ENCODE peak calls at places on chromosomes 2 and 18, in four cellular contexts. K, Z, M and H are unnamed samples.

GRCh38 chr2:169237939-169238338 is 124.4 kb downstream of the LRP2 start:
- DNase-seq in K (no peak), M (no peak), Z (no peak), H (no peak)

GRCh38 chr2:160836755-160837154 is 323.5 kb upstream of the TANK start:
- DNase-seq in K (no peak), M (no peak), Z (no peak), H (no peak)

GRCh38 chr2:479031-479430 is 191.1 kb upstream of the ALKAL2 start:
- DNase-seq in M (no peak), Z (no peak), K (no peak), H (no peak)

GRCh38 chr18:58385472-58385871 is 243.4 kb downstream of the ALPK2 start:
- DNase-seq in M (no peak), Z (no peak), K (no peak), H (no peak)

GRCh38 chr2:217849154-217849553 is 153.6 kb downstream of the TNS1 start:
- DNase-seq in Z (no peak), K (no peak), M (no peak), H (no peak)

GRCh38 chr2:23926289-23926749 is 604 bp downstream of the ATAD2B start:
- DNase-seq in M (no peak), K (peak), Z (no peak), H (peak)

GRCh38 chr18:10020176-10020575 is 106.4 kb downstream of the VAPA start:
- DNase-seq in M (no peak), Z (no peak), K (no peak), H (no peak)

GRCh38 chr2:138395565-138396306 is 105.8 kb upstream of the SPOPL start:
- DNase-seq in M (no peak), Z (no peak), K (no peak), H (no peak)

GRCh38 chr2:52343867-52344266 is 1311.9 kb upstream of the NRXN1 start:
- DNase-seq in K (no peak), M (no peak), Z (no peak), H (no peak)

GRCh38 chr2:109633284-109633961 is 19.3 kb downstream of the SOWAHC start:
- DNase-seq in K (no peak), Z (no peak), M (no peak), H (no peak)

GRCh38 chr2:96202152-96202856 is 6.3 kb downstream of the STARD7 start:
- DNase-seq in M (no peak), K (no peak), Z (no peak), H (no peak)

GRCh38 chr2:134347756-134348155 is 93.9 kb downstream of the MGAT5 start:
- DNase-seq in M (no peak), K (no peak), Z (no peak), H (peak)

GRCh38 chr2:235756491-235756890 is 262.6 kb downstream of the AGAP1 start:
- DNase-seq in Z (no peak), M (no peak), K (no peak), H (no peak)

GRCh38 chr2:152825834-152826233 is 107.4 kb downstream of the ARL6IP6 start:
- DNase-seq in K (no peak), M (no peak), Z (no peak), H (no peak)

GRCh38 chr18:11308499-11308898 is 159.1 kb upstream of the PIEZO2 start:
- DNase-seq in K (no peak), Z (no peak), M (no peak), H (no peak)

GRCh38 chr18:75128911-75129716 is 79.8 kb downstream of the PTGR3 start:
- DNase-seq in K (no peak), M (no peak), Z (no peak), H (no peak)

GRCh38 chr2:40279001-40279400 is 172.9 kb downstream of the SLC8A1 start:
- DNase-seq in M (no peak), K (no peak), Z (no peak), H (no peak)

GRCh38 chr2:152134488-152135280 is 35.8 kb upstream of the CACNB4 start:
- DNase-seq in Z (peak), M (peak), K (peak), H (no peak)

GRCh38 chr2:159119652-159120257 is 151.3 kb downstream of the TANC1 start:
- DNase-seq in Z (no peak), M (no peak), K (peak), H (no peak)

GRCh38 chr18:8750954-8751415 is 45.6 kb downstream of the MTCL1 start:
- DNase-seq in K (no peak), M (no peak), Z (no peak), H (no peak)

GRCh38 chr2:189247276-189247675 is 67.7 kb upstream of the COL5A2 start:
- DNase-seq in K (no peak), M (no peak), Z (no peak), H (no peak)

GRCh38 chr18:27921904-27922541 is 254.9 kb downstream of the CDH2 start:
- DNase-seq in K (no peak), M (no peak), Z (peak), H (peak)

GRCh38 chr2:240850026-240850425 is 18.6 kb upstream of the AGXT start:
- DNase-seq in K (no peak), M (no peak), Z (no peak), H (no peak)

GRCh38 chr2:15223887-15224286 is 337.2 kb downstream of the NBAS start:
- DNase-seq in Z (no peak), M (no peak), K (no peak), H (no peak)

GRCh38 chr2:217076651-217077232 is 216.9 kb upstream of the TNP1 start:
- DNase-seq in K (no peak), M (no peak), Z (no peak), H (no peak)

GRCh38 chr2:152441961-152442360 is 107.0 kb downstream of the FMNL2 start:
- DNase-seq in M (no peak), K (no peak), Z (no peak), H (no peak)

GRCh38 chr18:55427951-55428350 is 160.0 kb downstream of the TCF4 start:
- DNase-seq in K (no peak), Z (no peak), M (no peak), H (no peak)

GRCh38 chr2:30798536-30798991 is 8.7 kb downstream of the CAPN13 start:
- DNase-seq in M (no peak), K (no peak), Z (no peak), H (no peak)

GRCh38 chr18:79458131-79458838 is 62.6 kb downstream of the NFATC1 start:
- DNase-seq in Z (peak), K (no peak), M (no peak), H (no peak)

GRCh38 chr18:48330016-48330991 is 78.9 kb downstream of the ZBTB7C start:
- DNase-seq in M (no peak), Z (no peak), K (no peak), H (no peak)

GRCh38 chr2:156918410-156918809 is 339.1 kb upstream of the GALNT5 start:
- DNase-seq in M (no peak), Z (no peak), K (no peak), H (no peak)

GRCh38 chr2:45826889-45827635 is 175.6 kb downstream of the PRKCE start:
- DNase-seq in K (no peak), M (no peak), Z (no peak), H (no peak)

GRCh38 chr2:36466135-36466534 is 110.6 kb downstream of the CRIM1 start:
- DNase-seq in M (no peak), Z (no peak), K (no peak), H (no peak)

GRCh38 chr2:136019304-136019703 is 33.9 kb upstream of the DARS1 start:
- DNase-seq in Z (no peak), M (peak), K (no peak), H (no peak)

GRCh38 chr2:64767670-64768425 is 114.1 kb upstream of the SERTAD2 start:
- DNase-seq in K (peak), Z (peak), M (no peak), H (peak)

GRCh38 chr2:216690451-216691209 is 4.7 kb downstream of the IGFBP5 start:
- DNase-seq in K (no peak), M (no peak), Z (no peak), H (no peak)

GRCh38 chr18:27500531-27500930 is 315.4 kb upstream of the CHST9 start:
- DNase-seq in Z (no peak), K (no peak), M (no peak), H (no peak)

GRCh38 chr2:113218283-113219091 is 44.7 kb downstream of the PSD4 start:
- DNase-seq in K (no peak), M (no peak), Z (peak), H (no peak)
- TF ChIP-seq SP1 in K (no peak), M (no peak), Z (peak), H (no peak)

DNA sequence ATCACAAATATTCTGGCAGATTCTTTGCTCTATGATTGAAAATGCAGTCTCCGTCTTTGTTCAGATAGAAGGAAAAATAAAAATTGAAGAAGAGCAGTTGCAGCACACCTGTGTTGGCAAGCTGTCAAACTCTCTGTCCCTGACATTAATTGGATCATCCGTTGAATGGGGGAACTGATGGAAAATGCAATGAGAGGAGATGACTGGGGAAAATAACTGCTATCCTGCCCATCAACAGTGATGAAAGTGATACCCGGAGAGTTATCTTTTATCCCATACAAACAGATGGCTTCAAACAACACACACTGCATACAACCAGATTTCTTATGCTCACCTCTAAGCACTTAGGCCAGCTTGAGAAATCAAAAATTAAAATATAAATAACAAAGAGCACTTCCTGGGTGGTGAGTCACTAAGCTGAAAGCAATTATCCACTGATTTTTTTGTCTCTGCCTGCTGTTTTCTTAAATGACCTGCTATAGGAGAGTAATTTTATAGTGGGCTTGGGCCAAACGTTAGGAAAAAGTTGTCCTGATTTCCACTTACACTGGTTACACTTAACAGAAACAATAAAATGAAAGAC is 237.6 kb upstream of the RGPD4 start:
- DNase-seq in M (no peak), Z (no peak), K (no peak), H (no peak)
- TF ChIP-seq BHLHE40 in M (no peak), Z (no peak), K (no peak), H (no peak)

DNA sequence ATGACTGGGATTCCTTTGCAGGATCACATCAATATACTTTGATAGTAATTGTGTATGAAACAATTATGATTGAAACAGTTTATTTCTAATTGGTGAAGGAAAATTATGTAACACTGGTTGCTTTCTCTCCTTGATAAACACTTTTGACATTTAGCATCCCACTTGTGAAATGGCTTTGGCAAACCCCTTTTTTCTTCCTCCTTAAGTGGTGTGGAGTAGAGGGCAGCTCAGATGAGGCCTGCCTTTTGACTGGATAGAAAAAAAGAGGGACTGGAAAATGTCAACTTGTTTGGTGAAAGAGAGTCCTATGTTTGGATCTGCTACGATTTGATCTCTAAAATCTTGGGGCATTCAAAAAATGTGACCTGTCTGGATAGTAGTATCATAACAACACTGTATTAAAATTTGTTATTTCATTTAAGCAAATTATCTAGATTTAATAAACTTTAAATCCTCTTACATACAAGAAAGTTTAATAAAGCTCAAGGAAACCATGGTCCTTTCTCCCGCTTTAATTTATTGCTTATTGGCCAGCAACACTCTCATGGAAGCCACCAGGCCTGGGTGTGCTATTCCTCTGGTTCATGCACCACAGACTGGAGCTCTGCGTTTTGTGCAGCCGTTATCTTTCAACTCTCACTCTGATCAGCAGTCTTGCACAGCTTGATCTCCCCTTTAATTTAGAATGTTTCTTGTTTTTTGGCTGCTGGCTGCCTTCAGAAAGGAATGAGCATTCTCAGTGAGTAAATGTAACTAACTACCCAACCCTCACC is 318.5 kb downstream of the MEIS1 start:
- DNase-seq in K (no peak), M (no peak), Z (no peak), H (no peak)
- TF ChIP-seq SP1 in K (no peak), M (no peak), Z (no peak), H (no peak)

DNA sequence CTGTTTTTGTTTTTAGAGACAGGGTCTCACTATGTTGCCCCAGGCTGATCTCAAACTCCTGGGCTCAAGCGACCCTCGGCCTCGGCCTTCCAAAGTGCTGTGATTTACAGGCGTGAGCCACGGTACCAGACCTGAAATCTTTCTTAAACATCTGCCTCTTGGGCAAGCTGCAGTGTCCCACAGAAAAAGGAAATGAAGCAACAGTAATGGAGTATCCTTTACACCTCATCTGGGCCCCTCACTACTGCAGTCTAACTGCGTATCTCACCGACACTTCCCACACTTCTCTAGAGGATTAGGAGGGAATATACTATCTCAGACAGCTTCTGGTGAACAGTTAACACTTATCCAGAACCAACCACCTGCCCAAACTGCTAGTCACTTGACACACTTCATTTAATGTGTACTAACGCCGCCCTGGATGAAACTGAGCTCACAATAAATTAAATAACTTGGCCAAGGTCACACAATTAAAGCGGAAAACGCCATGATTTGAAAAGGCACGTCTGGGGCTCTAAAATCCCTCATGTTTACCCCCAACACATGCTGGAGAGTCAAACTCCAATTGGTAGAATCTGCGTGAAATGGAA is 1.0 kb downstream of the COX7A2L start:
- DNase-seq in K (peak), M (no peak), Z (no peak), H (no peak)
- TF ChIP-seq BHLHE40 in K (peak), M (no peak), Z (no peak), H (no peak)

GRCh38 chr2:204234879-204235278 is 298.3 kb downstream of the ICOS start:
- DNase-seq in Z (no peak), M (no peak), K (no peak), H (no peak)
- TF ChIP-seq SP1 in Z (no peak), M (no peak), K (no peak), H (no peak)

DNA sequence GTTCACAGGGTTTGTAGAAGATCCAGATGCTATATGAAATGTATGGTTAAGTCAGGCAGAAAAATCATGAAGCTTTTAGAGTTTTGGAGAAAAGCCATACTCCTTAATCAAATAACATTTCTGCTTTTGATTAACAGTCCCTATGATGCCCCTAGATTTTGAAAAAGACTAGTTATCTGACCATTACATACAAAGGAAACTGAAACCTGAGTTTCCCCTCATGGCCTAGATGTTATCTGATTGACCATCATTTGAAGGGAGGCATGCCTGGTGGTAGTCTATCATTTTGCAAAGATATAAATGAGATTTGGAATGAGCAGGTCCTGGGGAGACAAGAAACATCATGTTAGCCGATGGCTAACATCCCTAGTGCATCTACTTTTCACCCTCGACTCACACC is 704.3 kb upstream of the FSHR start:
- DNase-seq in Z (no peak), K (no peak), M (no peak), H (no peak)
- TF ChIP-seq BHLHE40 in Z (no peak), K (no peak), M (no peak), H (no peak)

GRCh38 chr2:107810734-107811133 is 16.0 kb upstream of the RGPD4 start:
- DNase-seq in K (no peak), Z (no peak), M (no peak), H (no peak)
- TF ChIP-seq SP1 in K (no peak), Z (no peak), M (no peak), H (no peak)

DNA sequence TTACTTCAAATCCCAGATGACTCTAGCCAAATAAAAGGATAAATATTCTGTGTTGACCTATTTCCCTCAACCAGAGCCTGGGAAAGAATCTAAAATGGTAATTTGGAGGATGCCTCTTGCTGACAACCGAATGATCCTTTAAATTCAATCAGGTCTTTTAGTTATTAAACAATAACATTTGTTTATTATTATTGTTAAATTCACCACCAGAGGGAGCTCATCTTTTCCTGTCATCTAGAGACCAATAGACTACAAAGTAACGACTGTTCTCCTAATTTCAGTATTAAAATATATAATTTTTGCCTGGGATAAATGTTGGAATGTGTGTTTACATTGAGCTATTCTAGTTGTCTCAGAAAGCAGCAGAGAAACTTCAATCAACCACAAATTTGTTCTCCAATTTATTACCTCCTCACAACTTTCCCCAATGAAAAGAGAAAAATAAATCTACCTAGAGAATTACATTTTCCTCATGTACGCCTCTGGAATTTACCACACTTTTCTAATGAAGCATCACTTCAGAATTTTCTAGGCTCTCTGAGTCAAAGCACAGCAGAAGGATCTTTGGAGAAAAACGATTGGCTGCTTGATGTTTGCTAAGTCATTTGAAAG is 142.7 kb downstream of the SCG2 start:
- DNase-seq in M (no peak), K (peak), Z (no peak), H (no peak)
- TF ChIP-seq BHLHE40 in M (no peak), K (no peak), Z (no peak), H (no peak)

DNA sequence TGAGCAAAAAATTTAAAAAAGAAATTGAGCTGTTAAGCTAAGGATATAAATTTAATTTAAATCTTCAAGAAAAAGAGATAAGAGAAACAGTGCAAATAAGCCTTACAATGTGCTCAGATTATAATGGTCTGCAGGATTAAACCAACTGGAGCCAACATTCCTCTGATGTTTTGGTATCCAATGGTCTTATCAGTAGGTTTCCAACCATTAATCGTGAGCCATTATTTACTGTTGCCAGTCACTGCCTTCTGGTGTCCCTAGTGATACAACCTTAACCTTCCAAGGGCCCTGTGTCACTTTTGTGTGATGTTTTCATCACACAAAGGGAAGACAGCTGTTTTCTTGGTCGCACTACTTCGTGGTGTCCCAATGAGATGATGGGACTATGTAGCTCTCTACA is 134.5 kb upstream of the CTAGE1 start:
- DNase-seq in Z (no peak), K (no peak), M (no peak), H (no peak)
- TF ChIP-seq SP1 in Z (no peak), K (no peak), M (no peak), H (no peak)